ENCODE peak calls at places on chromosomes 1 and 21, in ten cellular contexts. V is upper lobe of right lung, P is fibroblast of pulmonary artery, Z is GM12878, C is AG10803, B is fibroblast of lung, X is MM.1S, D is HCT116, G is IMR-90, M is cardiac muscle cell. I is an unnamed sample.

GRCh38 chr1:230806552-230806951 is 59.4 kb downstream of the CAPN9 start:
- DNase-seq in V (no peak), P (no peak), Z (no peak), C (no peak), B (no peak), X (no peak), D (no peak), G (no peak), M (no peak), I (no peak)

GRCh38 chr21:36698160-36699025 is 522 bp upstream of the SIM2 start:
- DNase-seq in V (peak; percentile 64), P (no peak), Z (no peak), C (peak; percentile 38), B (no peak), X (no peak), D (peak; percentile 26), G (peak; percentile 15), M (peak; percentile 46), I (no peak)

GRCh38 chr1:121586369-121587229 is 401.8 kb downstream of the SRGAP2C start:
- DNase-seq in V (no peak), P (no peak), Z (no peak), C (no peak), B (no peak), X (no peak), D (no peak), G (no peak), M (no peak), I (no peak)

GRCh38 chr1:86704972-86705632 is 726 bp downstream of the SH3GLB1 start:
- DNase-seq in V (no peak), P (peak; percentile 70), Z (no peak), C (peak; percentile 65), B (peak; percentile 66), X (peak; percentile 63), D (peak; percentile 8), G (peak; percentile 50), M (peak; percentile 61), I (no peak)

GRCh38 chr21:15744926-15745325 is 15.1 kb downstream of the USP25 start:
- DNase-seq in V (no peak), P (no peak), Z (no peak), C (no peak), B (no peak), X (no peak), D (no peak), G (no peak), M (no peak), I (no peak)

GRCh38 chr21:14600569-14601308 is 54.6 kb upstream of the SAMSN1 start:
- DNase-seq in V (no peak), P (peak; percentile 43), Z (no peak), C (no peak), B (no peak), X (no peak), D (no peak), G (no peak), M (no peak), I (no peak)

GRCh38 chr21:42108554-42108885 is 37.4 kb downstream of the UMODL1 start:
- DNase-seq in V (no peak), P (no peak), Z (no peak), C (no peak), B (no peak), X (no peak), D (no peak), G (no peak), M (no peak), I (no peak)

GRCh38 chr1:101967871-101968270 is 28.9 kb downstream of the OLFM3 start:
- DNase-seq in V (no peak), P (no peak), Z (no peak), C (no peak), B (no peak), X (no peak), D (no peak), G (no peak), M (no peak), I (no peak)

GRCh38 chr1:107934573-107934972 is 30.4 kb downstream of the VAV3 start:
- DNase-seq in V (no peak), P (no peak), Z (peak; percentile 58), C (peak; percentile 18), B (no peak), X (peak; percentile 45), D (no peak), G (no peak), M (no peak), I (no peak)

GRCh38 chr1:6922096-6922931 is 137.1 kb downstream of the CAMTA1 start:
- DNase-seq in V (no peak), P (peak; percentile 59), Z (no peak), C (peak; percentile 82), B (peak; percentile 91), X (peak; percentile 79), D (no peak), G (peak; percentile 4), M (no peak), I (peak; percentile 77)

GRCh38 chr1:43280683-43281082 is 4.7 kb downstream of the C1orf210 start:
- DNase-seq in V (peak; percentile 3), P (no peak), Z (no peak), C (no peak), B (no peak), X (no peak), D (no peak), G (no peak), M (no peak), I (no peak)

GRCh38 chr1:116852910-116853309 is 56.8 kb upstream of the PTGFRN start:
- DNase-seq in V (no peak), P (no peak), Z (no peak), C (peak; percentile 44), B (peak; percentile 82), X (no peak), D (no peak), G (no peak), M (no peak), I (no peak)

GRCh38 chr1:116855220-116855619 is 54.5 kb upstream of the PTGFRN start:
- DNase-seq in V (no peak), P (no peak), Z (no peak), C (peak; percentile 52), B (peak; percentile 58), X (no peak), D (no peak), G (no peak), M (no peak), I (no peak)

GRCh38 chr1:116855788-116856187 is 53.9 kb upstream of the PTGFRN start:
- DNase-seq in V (no peak), P (peak; percentile 42), Z (no peak), C (peak; percentile 87), B (peak; percentile 82), X (no peak), D (no peak), G (peak; percentile 39), M (no peak), I (no peak)

GRCh38 chr1:116853680-116854191 is 56.0 kb upstream of the PTGFRN start:
- DNase-seq in V (no peak), P (peak; percentile 85), Z (no peak), C (peak; percentile 71), B (peak; percentile 96), X (peak; percentile 31), D (peak; percentile 42), G (peak; percentile 65), M (no peak), I (peak; percentile 40)

DNA sequence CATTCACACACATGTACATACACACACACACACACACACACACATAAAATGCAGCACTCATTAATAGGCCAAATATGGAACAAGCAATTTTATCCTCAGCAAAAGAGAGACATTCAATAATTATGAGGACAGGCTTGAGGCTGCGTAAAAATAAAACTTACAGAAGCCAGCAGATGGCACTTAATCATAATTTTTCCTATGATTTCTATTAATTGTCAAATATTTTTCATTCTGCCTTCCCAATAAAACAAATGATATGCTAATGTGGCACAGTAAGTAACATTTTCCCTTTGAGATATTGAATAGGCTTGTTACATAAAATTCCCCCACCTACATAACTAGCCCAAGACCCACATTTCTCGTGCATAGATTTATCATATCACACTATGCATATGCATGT is 55.4 kb upstream of the PTGFRN start:
- DNase-seq in V (no peak), P (peak; percentile 40), Z (no peak), C (no peak), B (no peak), X (no peak), D (no peak), G (no peak), M (no peak), I (no peak)
- TF ChIP-seq CTCF in V (no peak), P (peak; percentile 17), Z (no peak), C (no peak), B (no peak), X (no peak), D (peak; percentile 24), G (no peak), M (peak; percentile 17), I (no peak)

GRCh38 chr1:205994342-205994741 is 8.9 kb downstream of the RAB7B start:
- DNase-seq in V (no peak), P (no peak), Z (no peak), C (no peak), B (no peak), X (no peak), D (no peak), G (no peak), M (no peak), I (no peak)

GRCh38 chr1:206001476-206001888 is 1.7 kb downstream of the RAB7B start:
- DNase-seq in V (peak; percentile 72), P (peak; percentile 94), Z (no peak), C (peak; percentile 92), B (peak; percentile 99), X (no peak), D (peak; percentile 73), G (peak; percentile 97), M (no peak), I (peak; percentile 79)

GRCh38 chr1:206000641-206001339 is 2.4 kb downstream of the RAB7B start:
- DNase-seq in V (no peak), P (no peak), Z (no peak), C (peak; percentile 14), B (peak; percentile 81), X (no peak), D (peak; percentile 49), G (peak; percentile 43), M (no peak), I (no peak)

GRCh38 chr1:206002160-206002559 is 1.0 kb downstream of the RAB7B start:
- DNase-seq in V (no peak), P (no peak), Z (no peak), C (no peak), B (no peak), X (no peak), D (no peak), G (no peak), M (no peak), I (no peak)

GRCh38 chr1:205998457-205999241 is 4.5 kb downstream of the RAB7B start:
- DNase-seq in V (peak; percentile 45), P (no peak), Z (no peak), C (no peak), B (no peak), X (no peak), D (no peak), G (no peak), M (peak; percentile 89), I (no peak)
- H3K4me3 ChIP-seq in V (no peak overlapping the region), P (no peak overlapping the region), Z (no peak overlapping the region), C (no peak overlapping the region), B (no peak overlapping the region), X (no peak overlapping the region), D (no peak overlapping the region), G (no peak overlapping the region), M (no peak overlapping the region), I (no peak overlapping the region)

GRCh38 chr1:3779265-3779911 is 6.8 kb downstream of the SMIM1 start:
- DNase-seq in V (no peak), P (no peak), Z (no peak), C (no peak), B (no peak), X (no peak), D (no peak), G (no peak), M (no peak), I (no peak)
- TF ChIP-seq CTCF in V (no peak), P (no peak), Z (no peak), C (no peak), B (no peak), X (no peak), D (no peak), G (no peak), M (no peak), I (no peak)

GRCh38 chr1:9821710-9822109 is 2.1 kb downstream of the CLSTN1 start:
- DNase-seq in V (no peak), P (no peak), Z (no peak), C (no peak), B (no peak), X (no peak), D (no peak), G (no peak), M (no peak), I (no peak)
- H3K4me3 ChIP-seq in V (no peak overlapping the region), P (peak overlapping the region; percentile 83), Z (peak overlapping the region; percentile 96), C (no peak overlapping the region), B (peak overlapping the region; percentile 87), X (peak overlapping the region; percentile 94), D (peak overlapping the region; percentile 95), G (no peak overlapping the region), M (no peak overlapping the region), I (peak overlapping the region; percentile 90)

I was measured in retinal pigment epithelial cell.